ENCODE peak calls at places on chromosomes 2 and 18, in six cellular contexts. One of them, this sample, is unnamed.

GRCh38 chr2:236862961-236863728 is 222.5 kb upstream of the COPS8 start:
- DNase-seq in Panc1: no peak
- DNase-seq in NB4: no peak
- DNase-seq in left lung: no peak
- DNase-seq in fibroblast of mammary gland: peak; percentile 97
- DNase-seq in fibroblast of the aortic adventitia: peak; percentile 78
- DNase-seq in this sample: no peak

GRCh38 chr18:25974630-25975077 is 115.8 kb downstream of the SS18 start:
- DNase-seq in left lung: no peak
- DNase-seq in Panc1: no peak
- DNase-seq in fibroblast of the aortic adventitia: no peak
- DNase-seq in NB4: peak; percentile 16
- DNase-seq in fibroblast of mammary gland: no peak
- DNase-seq in this sample: no peak

GRCh38 chr2:240451108-240451611 is 15.7 kb downstream of the GPC1 start:
- DNase-seq in fibroblast of the aortic adventitia: no peak
- DNase-seq in NB4: no peak
- DNase-seq in fibroblast of mammary gland: no peak
- DNase-seq in Panc1: no peak
- DNase-seq in left lung: no peak
- DNase-seq in this sample: no peak

GRCh38 chr18:59783138-59783537 is 85.9 kb upstream of the CCBE1 start:
- DNase-seq in fibroblast of the aortic adventitia: peak; percentile 83
- DNase-seq in NB4: peak; percentile 49
- DNase-seq in left lung: no peak
- DNase-seq in fibroblast of mammary gland: peak; percentile 88
- DNase-seq in Panc1: peak; percentile 47
- DNase-seq in this sample: no peak

GRCh38 chr2:120788349-120788700 is 52.7 kb downstream of the GLI2 start:
- DNase-seq in fibroblast of mammary gland: no peak
- DNase-seq in fibroblast of the aortic adventitia: no peak
- DNase-seq in NB4: no peak
- DNase-seq in left lung: no peak
- DNase-seq in Panc1: no peak
- DNase-seq in this sample: no peak

GRCh38 chr18:76708727-76709353 is 113.5 kb upstream of the ZNF236 start:
- DNase-seq in NB4: no peak
- DNase-seq in left lung: no peak
- DNase-seq in fibroblast of the aortic adventitia: no peak
- DNase-seq in fibroblast of mammary gland: no peak
- DNase-seq in Panc1: no peak
- DNase-seq in this sample: no peak

GRCh38 chr2:135875491-135876065 is 665 bp downstream of the MCM6 start:
- DNase-seq in fibroblast of mammary gland: peak; percentile 67
- DNase-seq in fibroblast of the aortic adventitia: peak; percentile 54
- DNase-seq in Panc1: no peak
- DNase-seq in left lung: peak; percentile 70
- DNase-seq in NB4: peak; percentile 87
- DNase-seq in this sample: no peak

GRCh38 chr18:79802298-79802697 is 4.6 kb downstream of the KCNG2 start:
- DNase-seq in NB4: no peak
- DNase-seq in left lung: no peak
- DNase-seq in fibroblast of mammary gland: no peak
- DNase-seq in Panc1: no peak
- DNase-seq in fibroblast of the aortic adventitia: no peak
- DNase-seq in this sample: no peak

GRCh38 chr2:30689496-30690125 is 117.6 kb downstream of the CAPN13 start:
- DNase-seq in fibroblast of the aortic adventitia: no peak
- DNase-seq in NB4: no peak
- DNase-seq in fibroblast of mammary gland: no peak
- DNase-seq in Panc1: no peak
- DNase-seq in left lung: no peak
- DNase-seq in this sample: no peak

GRCh38 chr2:211455225-211455841 is 898.9 kb downstream of the CPS1 start:
- DNase-seq in Panc1: peak; percentile 46
- DNase-seq in fibroblast of mammary gland: peak; percentile 50
- DNase-seq in fibroblast of the aortic adventitia: peak; percentile 60
- DNase-seq in NB4: peak; percentile 54
- DNase-seq in left lung: no peak
- DNase-seq in this sample: no peak

GRCh38 chr2:225779829-225780228 is 380.3 kb downstream of the NYAP2 start:
- DNase-seq in fibroblast of the aortic adventitia: peak; percentile 79
- DNase-seq in NB4: no peak
- DNase-seq in fibroblast of mammary gland: peak; percentile 61
- DNase-seq in Panc1: no peak
- DNase-seq in left lung: no peak
- DNase-seq in this sample: no peak

GRCh38 chr2:98123286-98123685 is 36.3 kb downstream of the VWA3B start:
- DNase-seq in Panc1: no peak
- DNase-seq in fibroblast of the aortic adventitia: no peak
- DNase-seq in fibroblast of mammary gland: no peak
- DNase-seq in NB4: peak; percentile 80
- DNase-seq in left lung: no peak
- DNase-seq in this sample: no peak

GRCh38 chr2:26971911-26972786 is 1.7 kb downstream of the MAPRE3 start:
- DNase-seq in left lung: no peak
- DNase-seq in NB4: no peak
- DNase-seq in fibroblast of mammary gland: no peak
- DNase-seq in fibroblast of the aortic adventitia: no peak
- DNase-seq in Panc1: no peak
- DNase-seq in this sample: no peak

GRCh38 chr18:36298113-36298701 is 694 bp downstream of the FHOD3 start:
- DNase-seq in fibroblast of mammary gland: no peak
- DNase-seq in fibroblast of the aortic adventitia: no peak
- DNase-seq in NB4: no peak
- DNase-seq in left lung: no peak
- DNase-seq in Panc1: no peak
- DNase-seq in this sample: no peak

GRCh38 chr2:96617012-96617411 is 21.1 kb downstream of the KANSL3 start:
- DNase-seq in Panc1: no peak
- DNase-seq in NB4: no peak
- DNase-seq in left lung: no peak
- DNase-seq in fibroblast of the aortic adventitia: no peak
- DNase-seq in fibroblast of mammary gland: no peak
- DNase-seq in this sample: no peak

GRCh38 chr2:20574930-20575329 is 76.0 kb downstream of the HS1BP3 start:
- DNase-seq in fibroblast of the aortic adventitia: no peak
- DNase-seq in NB4: no peak
- DNase-seq in fibroblast of mammary gland: no peak
- DNase-seq in left lung: no peak
- DNase-seq in Panc1: no peak
- DNase-seq in this sample: no peak

GRCh38 chr18:70373062-70373519 is 84.2 kb downstream of the SOCS6 start:
- DNase-seq in left lung: no peak
- DNase-seq in fibroblast of the aortic adventitia: peak; percentile 87
- DNase-seq in NB4: peak; percentile 22
- DNase-seq in Panc1: peak; percentile 52
- DNase-seq in fibroblast of mammary gland: peak; percentile 99
- DNase-seq in this sample: no peak

GRCh38 chr18:44805643-44806042 is 125.0 kb downstream of the SETBP1 start:
- DNase-seq in NB4: no peak
- DNase-seq in fibroblast of mammary gland: no peak
- DNase-seq in fibroblast of the aortic adventitia: no peak
- DNase-seq in left lung: no peak
- DNase-seq in Panc1: no peak
- DNase-seq in this sample: no peak

GRCh38 chr2:133497261-133497893 is 70.9 kb downstream of the NCKAP5 start:
- DNase-seq in NB4: no peak
- DNase-seq in Panc1: no peak
- DNase-seq in fibroblast of the aortic adventitia: peak; percentile 11
- DNase-seq in left lung: no peak
- DNase-seq in fibroblast of mammary gland: no peak
- DNase-seq in this sample: no peak

GRCh38 chr2:44016282-44016681 is 20.5 kb upstream of the LRPPRC start:
- DNase-seq in left lung: peak; percentile 39
- DNase-seq in NB4: peak; percentile 68
- DNase-seq in fibroblast of the aortic adventitia: peak; percentile 51
- DNase-seq in fibroblast of mammary gland: peak; percentile 56
- DNase-seq in Panc1: no peak
- DNase-seq in this sample: no peak

GRCh38 chr2:135140606-135141005 is 88.5 kb downstream of the RAB3GAP1 start:
- DNase-seq in NB4: no peak
- DNase-seq in left lung: no peak
- DNase-seq in fibroblast of the aortic adventitia: peak; percentile 4
- DNase-seq in fibroblast of mammary gland: no peak
- DNase-seq in Panc1: no peak
- DNase-seq in this sample: no peak

GRCh38 chr2:67626076-67626475 is 228.9 kb downstream of the ETAA1 start:
- DNase-seq in fibroblast of mammary gland: no peak
- DNase-seq in Panc1: no peak
- DNase-seq in fibroblast of the aortic adventitia: no peak
- DNase-seq in NB4: no peak
- DNase-seq in left lung: no peak
- DNase-seq in this sample: no peak

GRCh38 chr2:48531141-48531648 is 1.2 kb downstream of the STON1 start:
- DNase-seq in left lung: no peak
- DNase-seq in NB4: peak; percentile 14
- DNase-seq in fibroblast of the aortic adventitia: peak; percentile 72
- DNase-seq in Panc1: no peak
- DNase-seq in fibroblast of mammary gland: peak; percentile 71
- DNase-seq in this sample: no peak

GRCh38 chr18:32730068-32730467 is 42.8 kb downstream of the KLHL14 start:
- DNase-seq in fibroblast of the aortic adventitia: no peak
- DNase-seq in NB4: no peak
- DNase-seq in Panc1: no peak
- DNase-seq in left lung: no peak
- DNase-seq in fibroblast of mammary gland: no peak
- DNase-seq in this sample: no peak

GRCh38 chr2:218292700-218293014 is 354 bp upstream of the TMBIM1 start:
- DNase-seq in fibroblast of the aortic adventitia: no peak
- DNase-seq in NB4: no peak
- DNase-seq in fibroblast of mammary gland: no peak
- DNase-seq in left lung: no peak
- DNase-seq in Panc1: no peak
- DNase-seq in this sample: no peak
- TF ChIP-seq CTCF in fibroblast of the aortic adventitia: no peak
- TF ChIP-seq CTCF in NB4: no peak
- TF ChIP-seq CTCF in fibroblast of mammary gland: no peak
- TF ChIP-seq CTCF in left lung: peak; percentile 9
- TF ChIP-seq CTCF in Panc1: no peak
- TF ChIP-seq CTCF in this sample: peak; percentile 74

GRCh38 chr2:209560911-209561310 is 137.1 kb downstream of the MAP2 start:
- DNase-seq in Panc1: no peak
- DNase-seq in fibroblast of mammary gland: no peak
- DNase-seq in fibroblast of the aortic adventitia: no peak
- DNase-seq in left lung: no peak
- DNase-seq in NB4: no peak
- DNase-seq in this sample: no peak

GRCh38 chr2:209553913-209554312 is 130.1 kb downstream of the MAP2 start:
- DNase-seq in fibroblast of the aortic adventitia: no peak
- DNase-seq in NB4: no peak
- DNase-seq in Panc1: no peak
- DNase-seq in left lung: no peak
- DNase-seq in fibroblast of mammary gland: no peak
- DNase-seq in this sample: no peak

DNA sequence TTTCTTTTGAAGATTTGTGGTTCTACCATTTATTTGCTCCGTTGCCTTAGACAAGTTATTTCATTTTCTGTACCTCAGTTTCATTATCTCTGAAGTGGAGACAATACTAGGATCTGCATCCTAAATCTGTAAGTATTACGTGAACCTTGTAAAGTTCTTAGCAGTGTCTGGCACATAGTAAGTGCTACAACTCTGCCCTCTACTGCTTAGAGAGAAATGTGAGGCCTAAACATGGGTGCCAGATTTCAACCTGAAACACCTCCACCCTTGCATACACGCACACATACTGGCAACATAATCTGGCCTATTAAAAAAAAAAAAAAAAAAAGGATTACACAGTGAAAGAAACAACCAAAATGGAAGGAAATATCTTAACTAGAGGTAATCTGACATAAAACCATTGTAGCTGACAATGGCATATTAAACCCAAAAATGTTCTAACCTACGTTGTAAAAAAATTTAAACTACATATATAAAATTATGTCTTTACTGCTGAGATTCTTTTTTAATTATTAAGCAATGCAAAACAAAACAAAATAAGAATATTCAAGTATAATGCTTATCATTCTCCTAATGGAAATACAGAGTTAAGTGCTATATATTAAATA is 132.6 kb downstream of the MAP2 start:
- DNase-seq in fibroblast of mammary gland: peak; percentile 64
- DNase-seq in Panc1: peak; percentile 18
- DNase-seq in NB4: peak; percentile 62
- DNase-seq in fibroblast of the aortic adventitia: peak; percentile 80
- DNase-seq in left lung: no peak
- DNase-seq in this sample: no peak
- TF ChIP-seq CTCF in fibroblast of mammary gland: peak; percentile 62
- TF ChIP-seq CTCF in Panc1: peak; percentile 67
- TF ChIP-seq CTCF in NB4: peak; percentile 49
- TF ChIP-seq CTCF in fibroblast of the aortic adventitia: peak; percentile 73
- TF ChIP-seq CTCF in left lung: no peak
- TF ChIP-seq CTCF in this sample: peak; percentile 22

GRCh38 chr18:61333746-61334490 is 688 bp downstream of the CDH20 start:
- DNase-seq in fibroblast of the aortic adventitia: peak; percentile 24
- DNase-seq in fibroblast of mammary gland: peak; percentile 10
- DNase-seq in NB4: no peak
- DNase-seq in left lung: no peak
- DNase-seq in Panc1: no peak
- DNase-seq in this sample: no peak
- TF ChIP-seq CTCF in fibroblast of the aortic adventitia: no peak
- TF ChIP-seq CTCF in fibroblast of mammary gland: no peak
- TF ChIP-seq CTCF in NB4: no peak
- TF ChIP-seq CTCF in left lung: no peak
- TF ChIP-seq CTCF in Panc1: no peak
- TF ChIP-seq CTCF in this sample: no peak

GRCh38 chr2:238305965-238306679 is 14.2 kb upstream of the TRAF3IP1 start:
- DNase-seq in NB4: no peak
- DNase-seq in left lung: no peak
- DNase-seq in Panc1: no peak
- DNase-seq in fibroblast of mammary gland: no peak
- DNase-seq in fibroblast of the aortic adventitia: no peak
- DNase-seq in this sample: no peak

GRCh38 chr2:238306680-238306998 is 13.7 kb upstream of the TRAF3IP1 start:
- DNase-seq in fibroblast of mammary gland: no peak
- DNase-seq in left lung: peak; percentile 11
- DNase-seq in NB4: no peak
- DNase-seq in Panc1: no peak
- DNase-seq in fibroblast of the aortic adventitia: no peak
- DNase-seq in this sample: no peak

GRCh38 chr2:238304116-238304515 is 15.7 kb upstream of the PER2 start:
- DNase-seq in NB4: no peak
- DNase-seq in Panc1: no peak
- DNase-seq in fibroblast of mammary gland: no peak
- DNase-seq in left lung: peak; percentile 24
- DNase-seq in fibroblast of the aortic adventitia: no peak
- DNase-seq in this sample: no peak

GRCh38 chr2:238305092-238305862 is 15.0 kb upstream of the TRAF3IP1 start:
- DNase-seq in fibroblast of mammary gland: no peak
- DNase-seq in left lung: peak; percentile 19
- DNase-seq in NB4: peak; percentile 23
- DNase-seq in fibroblast of the aortic adventitia: no peak
- DNase-seq in Panc1: no peak
- DNase-seq in this sample: no peak

DNA sequence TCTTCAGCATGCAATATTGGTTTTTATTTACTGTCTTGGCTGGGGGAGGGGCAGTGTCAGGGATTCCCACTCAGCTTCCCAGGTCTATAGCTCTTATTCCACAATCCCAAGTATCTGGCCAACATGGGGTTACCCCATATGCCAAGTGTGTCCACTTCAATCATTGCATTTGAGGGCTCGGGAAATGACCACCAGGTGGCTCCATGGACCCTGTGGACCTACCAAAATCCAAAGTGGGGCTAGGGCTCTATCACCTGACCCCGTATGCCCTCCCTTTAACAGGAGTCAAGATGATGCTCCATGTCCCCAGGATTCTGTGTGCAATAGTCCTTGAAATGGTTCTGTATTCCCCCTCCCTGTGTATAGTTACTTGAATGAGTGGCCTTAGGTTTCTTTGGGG is 12.1 kb upstream of the TRAF3IP1 start:
- DNase-seq in fibroblast of the aortic adventitia: no peak
- DNase-seq in left lung: peak; percentile 11
- DNase-seq in fibroblast of mammary gland: no peak
- DNase-seq in Panc1: no peak
- DNase-seq in NB4: no peak
- DNase-seq in this sample: no peak
- TF ChIP-seq CTCF in fibroblast of the aortic adventitia: peak; percentile 19
- TF ChIP-seq CTCF in left lung: no peak
- TF ChIP-seq CTCF in fibroblast of mammary gland: peak; percentile 36
- TF ChIP-seq CTCF in Panc1: no peak
- TF ChIP-seq CTCF in NB4: peak; percentile 46
- TF ChIP-seq CTCF in this sample: peak; percentile 20